ENCODE peak calls at places on chromosomes 6 and 20, in nine cellular contexts. P is Peyer's patch, K is heart right ventricle, X is H1, W is IMR-90, U is A549, B is bronchial epithelial cell, O is AG04449, T is HFF-Myc. R is an unnamed sample.

GRCh38 chr6:103680116-103680515 is 1179.6 kb downstream of the HACE1 start:
- DNase-seq in W (no peak), T (no peak), B (no peak), P (no peak), X (no peak), O (no peak), K (no peak), U (no peak), R (no peak)

GRCh38 chr20:57580478-57581201 is 19.7 kb downstream of the PCK1 start:
- DNase-seq in O (no peak), T (no peak), U (no peak), P (no peak), W (no peak), X (no peak), B (no peak), K (no peak), R (no peak)

GRCh38 chr6:43856005-43856765 is 86.2 kb downstream of the VEGFA start:
- DNase-seq in U (peak; percentile 50), B (peak; percentile 30), W (peak; percentile 40), X (no peak), K (no peak), P (peak; percentile 60), T (no peak), O (no peak), R (peak; percentile 35)

GRCh38 chr6:169654590-169655391 is 47.0 kb downstream of the WDR27 start:
- DNase-seq in W (peak; percentile 61), P (peak; percentile 83), U (peak; percentile 32), T (no peak), B (peak; percentile 49), X (no peak), O (peak; percentile 23), K (peak; percentile 69), R (peak; percentile 76)

GRCh38 chr6:56509031-56509430 is 133.7 kb downstream of the DST start:
- DNase-seq in T (no peak), O (no peak), K (no peak), B (no peak), W (no peak), X (no peak), U (no peak), P (no peak), R (no peak)

GRCh38 chr6:151796842-151797530 is 10.5 kb upstream of the ESR1 start:
- DNase-seq in B (no peak), X (no peak), K (no peak), T (no peak), W (no peak), U (no peak), O (no peak), P (no peak), R (no peak)

GRCh38 chr6:124964764-124965105 is 2.5 kb downstream of the RNF217 start:
- DNase-seq in P (no peak), K (no peak), B (peak; percentile 31), W (no peak), T (no peak), O (no peak), X (no peak), U (no peak), R (peak; percentile 37)

GRCh38 chr6:169229611-169230321 is 23.9 kb downstream of the THBS2 start:
- DNase-seq in P (no peak), B (no peak), X (peak; percentile 23), K (no peak), T (no peak), U (no peak), W (no peak), O (no peak), R (peak; percentile 63)

GRCh38 chr6:44265003-44265842 is at the start of gene NFKBIE:
- DNase-seq in U (peak; percentile 84), B (peak; percentile 91), W (peak; percentile 94), X (peak; percentile 99), O (peak; percentile 50), T (no peak), K (peak; percentile 95), P (peak; percentile 96), R (peak; percentile 91)

GRCh38 chr6:52285174-52286068 is 879 bp upstream of the MCM3 start:
- DNase-seq in O (no peak), K (no peak), U (no peak), W (peak; percentile 17), T (no peak), P (no peak), X (no peak), B (no peak), R (peak; percentile 17)
- H3K4me3 ChIP-seq in O (peak overlapping the region; percentile 53), K (peak overlapping the region; percentile 74), U (peak overlapping the region; percentile 44), W (peak overlapping the region; percentile 47), T (peak overlapping the region; percentile 90), P (peak overlapping the region; percentile 52), X (peak overlapping the region; percentile 42), B (peak overlapping the region; percentile 76), R (peak overlapping the region; percentile 74)

GRCh38 chr20:63323298-63323820 is 30.4 kb downstream of the COL20A1 start:
- DNase-seq in K (no peak), T (no peak), O (no peak), U (peak; percentile 36), W (no peak), B (no peak), X (no peak), P (no peak), R (no peak)
- TF ChIP-seq CTCF in K (no peak), T (no peak), O (no peak), U (no peak), W (peak; percentile 16), B (no peak), X (peak; percentile 35), P (no peak), R (peak; percentile 23)

DNA sequence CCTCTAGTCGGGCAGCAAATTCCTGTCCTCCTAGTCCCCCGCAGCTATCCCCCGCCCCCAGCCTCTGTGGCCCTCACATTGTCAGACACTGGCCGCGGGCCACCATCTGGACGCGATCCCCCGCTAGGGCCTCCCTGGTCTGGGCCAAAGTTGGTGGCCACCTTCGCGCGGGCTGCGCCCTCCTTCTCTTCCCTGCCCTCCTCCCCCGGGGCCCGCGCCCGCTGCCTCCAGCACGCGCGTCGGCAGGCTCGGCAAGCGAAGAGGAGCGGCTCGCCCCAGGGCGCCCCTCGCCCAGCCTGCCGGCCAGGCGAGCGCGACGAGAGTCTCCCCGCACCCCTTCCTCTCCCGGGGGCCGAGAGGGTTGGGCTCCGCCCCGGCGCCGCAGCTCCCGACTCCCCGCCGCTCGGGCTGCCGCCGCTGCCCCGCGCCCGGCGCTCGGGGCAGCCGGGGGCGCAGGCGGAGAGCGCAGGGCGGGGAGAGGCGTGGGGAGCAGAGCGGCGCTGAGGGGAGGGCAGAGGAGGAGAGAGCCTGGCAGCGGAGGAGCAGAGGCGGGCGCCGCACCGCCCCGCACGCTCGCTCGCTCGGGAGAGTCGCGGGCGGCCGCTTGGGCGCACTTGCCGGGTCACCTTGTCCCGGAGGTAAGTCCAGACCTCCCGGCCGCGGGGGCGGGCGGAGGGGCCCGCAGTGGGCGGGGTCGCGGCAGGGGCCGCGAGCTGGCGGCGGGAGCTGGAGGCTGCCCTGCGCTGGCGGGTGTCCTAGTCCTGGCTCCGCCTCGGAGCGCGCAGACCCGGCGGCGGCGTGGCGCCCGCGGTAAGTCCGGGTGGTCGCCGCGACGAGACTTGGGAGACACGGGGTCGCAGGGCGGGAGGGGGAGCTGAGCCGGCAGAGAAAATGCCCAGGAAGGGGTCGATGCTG is at the start of gene SYNDIG1:
- DNase-seq in T (no peak), P (no peak), W (no peak), O (no peak), X (peak; percentile 84), K (peak; percentile 24), U (peak; percentile 17), B (no peak), R (no peak)
- H3K4me3 ChIP-seq in T (no peak within 1 kb of the TSS), P (peak within 1 kb of the TSS; percentile 48), W (no peak within 1 kb of the TSS), O (peak within 1 kb of the TSS; percentile 40), X (peak within 1 kb of the TSS; percentile 84), K (peak within 1 kb of the TSS; percentile 48), U (peak within 1 kb of the TSS; percentile 59), B (no peak within 1 kb of the TSS), R (no peak within 1 kb of the TSS)

GRCh38 chr20:18164356-18164755 is 26.7 kb downstream of the KAT14 start:
- DNase-seq in O (no peak), K (no peak), P (no peak), U (no peak), X (no peak), W (peak; percentile 56), B (peak; percentile 90), T (no peak), R (no peak)

GRCh38 chr20:18166939-18167338 is 29.3 kb downstream of the KAT14 start:
- DNase-seq in W (no peak), X (no peak), B (no peak), U (no peak), P (no peak), T (no peak), K (no peak), O (no peak), R (no peak)

GRCh38 chr20:18166241-18166881 is 28.7 kb downstream of the KAT14 start:
- DNase-seq in U (no peak), W (no peak), K (no peak), O (no peak), B (peak; percentile 55), T (no peak), P (no peak), X (no peak), R (no peak)

DNA sequence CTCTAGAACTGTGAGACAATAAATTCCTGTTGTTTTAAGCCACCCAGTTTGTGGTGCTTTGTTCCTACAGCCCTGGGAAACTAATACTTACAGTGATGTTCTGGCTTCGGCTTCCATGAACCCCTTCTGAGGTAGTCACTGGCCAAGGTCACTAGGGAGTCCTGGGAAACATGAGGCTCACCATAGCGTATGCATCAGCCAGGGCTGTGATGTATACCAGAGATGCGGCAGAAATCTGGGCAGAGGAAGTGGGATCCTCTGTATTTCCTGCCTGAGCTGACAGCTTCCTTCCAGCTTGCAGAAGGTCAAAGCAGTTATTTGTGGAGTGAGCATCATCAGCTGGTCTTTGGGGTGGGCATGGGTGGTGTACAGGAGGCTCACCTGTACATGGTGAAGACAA is 27.9 kb downstream of the KAT14 start:
- DNase-seq in X (no peak), T (no peak), O (no peak), U (no peak), W (peak; percentile 12), B (no peak), K (no peak), P (no peak), R (no peak)
- TF ChIP-seq CTCF in X (no peak), T (no peak), O (no peak), U (no peak), W (no peak), B (no peak), K (no peak), P (no peak), R (no peak)

GRCh38 chr6:111618407-111618806 is 12.7 kb upstream of the TRAF3IP2 start:
- DNase-seq in U (no peak), K (no peak), B (no peak), X (no peak), W (no peak), T (no peak), P (no peak), O (no peak), R (no peak)

GRCh38 chr6:111612379-111612778 is 6.7 kb upstream of the TRAF3IP2 start:
- DNase-seq in O (no peak), U (no peak), K (no peak), W (no peak), X (no peak), P (no peak), T (no peak), B (no peak), R (no peak)

GRCh38 chr6:111610548-111611172 is 5.0 kb upstream of the TRAF3IP2 start:
- DNase-seq in O (no peak), K (no peak), B (no peak), W (no peak), X (no peak), T (no peak), U (no peak), P (no peak), R (no peak)

GRCh38 chr6:111615916-111616612 is 10.4 kb upstream of the TRAF3IP2 start:
- DNase-seq in X (no peak), T (no peak), W (no peak), B (no peak), K (no peak), P (no peak), O (no peak), U (no peak), R (peak; percentile 11)

GRCh38 chr6:111614833-111615582 is 9.3 kb upstream of the TRAF3IP2 start:
- DNase-seq in T (no peak), P (peak; percentile 71), W (no peak), B (no peak), X (peak; percentile 64), K (no peak), O (no peak), U (peak; percentile 18), R (no peak)
- H3K4me3 ChIP-seq in T (no peak overlapping the region), P (no peak overlapping the region), W (no peak overlapping the region), B (no peak overlapping the region), X (no peak overlapping the region), K (no peak overlapping the region), O (no peak overlapping the region), U (no peak overlapping the region), R (no peak overlapping the region)